ENCODE peak calls at places on chromosomes 4 and X, in five cellular contexts. L is activated CD8-positive, alpha-beta T cell treated with anti-CD3 and anti-CD28 coated beads, Interleukin-2, amount 10 ng/mL, durations not matched to agents 7 days and 5 days; S is stimulated activated CD4-positive, alpha-beta T cell treated with anti-CD3 and anti-CD28 coated beads, Interleukin-1b, Interleukin-23, amount 100 ng/mL, for 24 hours; Z is HuH-7; U is myocyte. Y is an unnamed sample.

GRCh38 chrX:6386837-6387236 is 148.1 kb downstream of the VCX3A start:
- DNase-seq in L (no peak), U (no peak), S (no peak), Z (no peak), Y (no peak)

GRCh38 chr4:77074961-77075855 is 581 bp downstream of the CCNI start:
- DNase-seq in U (peak), Z (peak), S (peak), L (peak), Y (peak)

GRCh38 chrX:10548681-10549080 is 71.7 kb downstream of the MID1 start:
- DNase-seq in L (no peak), Z (no peak), U (no peak), S (no peak), Y (no peak)

GRCh38 chrX:55716937-55717336 is 612 bp upstream of the RRAGB start:
- DNase-seq in U (no peak), S (no peak), L (no peak), Z (no peak), Y (no peak)

GRCh38 chr4:150591904-150592303 is 10.0 kb downstream of the MAB21L2 start:
- DNase-seq in S (no peak), Z (no peak), L (no peak), U (no peak), Y (no peak)

GRCh38 chr4:106316773-106317409 is 541 bp downstream of the AIMP1 start:
- DNase-seq in S (no peak), Z (no peak), U (peak), L (no peak), Y (no peak)

GRCh38 chrX:9337056-9337455 is 127.8 kb upstream of the TBL1X start:
- DNase-seq in L (no peak), Z (no peak), U (peak), S (no peak), Y (no peak)

GRCh38 chr4:25351777-25352421 is 25.2 kb upstream of the ANAPC4 start:
- DNase-seq in Z (no peak), S (no peak), U (peak), L (no peak), Y (no peak)

GRCh38 chrX:24799078-24799477 is 105.4 kb downstream of the POLA1 start:
- DNase-seq in S (no peak), L (no peak), U (peak), Z (no peak), Y (no peak)

GRCh38 chr4:149493492-149493891 is 322.2 kb downstream of the IQCM start:
- DNase-seq in L (no peak), S (no peak), U (no peak), Z (peak), Y (no peak)

GRCh38 chr4:108113229-108113628 is 55.5 kb downstream of the LEF1 start:
- DNase-seq in L (peak), U (peak), S (no peak), Z (no peak), Y (no peak)

GRCh38 chr4:183960021-183960420 is 54.9 kb downstream of the STOX2 start:
- DNase-seq in L (no peak), S (no peak), Z (no peak), U (peak), Y (peak)

GRCh38 chr4:56051710-56052075 is 102.9 kb downstream of the CEP135 start:
- DNase-seq in U (no peak), S (no peak), L (no peak), Z (no peak), Y (no peak)

GRCh38 chrX:261167-261857 is 19.9 kb upstream of the PLCXD1 start:
- DNase-seq in L (no peak), Z (no peak), S (no peak), U (peak), Y (peak)

GRCh38 chr4:152605641-152606304 is 69.9 kb upstream of the FBXW7 start:
- DNase-seq in S (no peak), L (no peak), U (peak), Z (no peak), Y (no peak)

GRCh38 chrX:15471016-15471415 is 22.1 kb downstream of the PIR start:
- DNase-seq in S (peak), U (peak), L (peak), Z (peak), Y (peak)

GRCh38 chr4:83356899-83357661 is 22.4 kb upstream of the HPSE start:
- DNase-seq in L (no peak), U (peak), S (no peak), Z (no peak), Y (peak)

GRCh38 chr4:103634236-103634635 is 85.5 kb downstream of the TACR3 start:
- DNase-seq in Z (no peak), U (no peak), S (no peak), L (no peak), Y (no peak)

GRCh38 chr4:80732010-80732409 is 298.5 kb upstream of the BMP3 start:
- DNase-seq in L (no peak), U (peak), Z (no peak), S (no peak), Y (no peak)

GRCh38 chrX:115892787-115893671 is 277.5 kb upstream of the AGTR2 start:
- DNase-seq in L (no peak), U (peak), Z (peak), S (no peak), Y (no peak)

GRCh38 chrX:71616672-71617529 is 1.4 kb downstream of the CXCR3 start:
- DNase-seq in U (no peak), S (no peak), Z (no peak), L (peak), Y (no peak)

GRCh38 chr4:182556576-182556975 is 313.4 kb downstream of the TENM3 start:
- DNase-seq in S (no peak), U (no peak), L (no peak), Z (no peak), Y (no peak)

GRCh38 chr4:44791842-44792241 is 65.5 kb upstream of the GNPDA2 start:
- DNase-seq in L (no peak), U (no peak), Z (no peak), S (no peak), Y (no peak)

GRCh38 chr4:169567916-169568315 is 44.5 kb downstream of the NEK1 start:
- DNase-seq in L (no peak), S (no peak), U (no peak), Z (no peak), Y (no peak)

GRCh38 chr4:48173055-48173991 is 39.3 kb upstream of the TXK start:
- DNase-seq in U (peak), S (no peak), Z (no peak), L (no peak), Y (no peak)

GRCh38 chrX:17792842-17793241 is 55.5 kb downstream of the SCML1 start:
- DNase-seq in U (no peak), S (no peak), Z (no peak), L (no peak), Y (no peak)

GRCh38 chr4:113434247-113434587 is 327.3 kb downstream of the CAMK2D start:
- DNase-seq in L (no peak), S (no peak), Z (no peak), U (no peak), Y (no peak)

GRCh38 chr4:111954546-111954945 is 190.7 kb upstream of the FAM241A start:
- DNase-seq in S (no peak), Z (no peak), L (no peak), U (no peak), Y (no peak)

GRCh38 chrX:124534530-124534929 is 188.2 kb downstream of the SH2D1A start:
- DNase-seq in U (no peak), L (no peak), Z (no peak), S (no peak), Y (no peak)

GRCh38 chr4:55312491-55313101 is 33.4 kb upstream of the SRD5A3 start:
- DNase-seq in S (no peak), Z (no peak), L (peak), U (peak), Y (peak)

GRCh38 chr4:156672924-156673323 is 298.7 kb downstream of the PDGFC start:
- DNase-seq in Z (no peak), L (no peak), U (no peak), S (no peak), Y (no peak)